ENCODE peak calls at places on chromosomes 4 and X, in six cellular contexts. Z is mesendoderm, G is trophoblast cell, N is neuronal stem cell, I is IMR-90, B is H1. D is an unnamed sample. For H3K79me1, the result is how much of the 10 kb centered on the place peaks cover.

GRCh38 chr4:113248320-113248719 is 198.9 kb downstream of the ANK2 start:
- DNase-seq in N (no peak), Z (peak), G (no peak), I (no peak), B (peak), D (no peak)

GRCh38 chr4:36374836-36375511 is 93.6 kb downstream of the DTHD1 start:
- DNase-seq in Z (no peak), N (no peak), I (no peak), G (no peak), B (no peak), D (no peak)

GRCh38 chr4:85725727-85726170 is 250.8 kb downstream of the ARHGAP24 start:
- DNase-seq in Z (peak), G (no peak), N (no peak), I (no peak), B (no peak), D (no peak)

GRCh38 chr4:77025643-77026321 is 50.0 kb downstream of the CCNI start:
- DNase-seq in B (no peak), N (no peak), I (peak), G (no peak), Z (no peak), D (peak)

GRCh38 chr4:54971474-54971950 is 153.9 kb downstream of the KDR start:
- DNase-seq in N (peak), Z (peak), B (no peak), G (peak), I (peak), D (peak)

GRCh38 chr4:6222761-6223292 is 22.5 kb upstream of the JAKMIP1 start:
- DNase-seq in N (peak), G (no peak), Z (peak), B (no peak), I (no peak), D (peak)

GRCh38 chr4:5409237-5409636 is 299.1 kb downstream of the EVC2 start:
- DNase-seq in B (no peak), N (no peak), I (peak), G (no peak), Z (no peak), D (no peak)

GRCh38 chr4:65665951-65666523 is 4.3 kb downstream of the EPHA5 start:
- DNase-seq in B (no peak), I (no peak), N (peak), G (no peak), Z (no peak), D (peak)

GRCh38 chr4:177791188-177791587 is 349.0 kb upstream of the AGA start:
- DNase-seq in B (no peak), N (no peak), Z (no peak), G (no peak), I (no peak), D (no peak)

GRCh38 chr4:57097711-57098110 is 12.5 kb downstream of the IGFBP7 start:
- DNase-seq in G (no peak), I (no peak), Z (no peak), N (no peak), B (no peak), D (no peak)

GRCh38 chrX:66017659-66018170 is 22.2 kb downstream of the VSIG4 start:
- DNase-seq in Z (peak), N (no peak), I (no peak), B (no peak), G (no peak), D (no peak)

GRCh38 chr4:125315571-125316390 is 1.0 kb downstream of the FAT4 start:
- DNase-seq in N (peak), I (peak), Z (peak), G (no peak), B (no peak), D (peak)

GRCh38 chrX:124113799-124114600 is 152.5 kb downstream of the STAG2 start:
- DNase-seq in Z (no peak), G (no peak), I (no peak), B (no peak), N (no peak), D (no peak)

GRCh38 chr4:85489273-85489672 is 14.3 kb downstream of the ARHGAP24 start:
- DNase-seq in G (no peak), B (no peak), I (peak), Z (peak), N (no peak), D (peak)

GRCh38 chr4:120557372-120557771 is 365.2 kb downstream of the PRDM5 start:
- DNase-seq in Z (peak), G (no peak), I (peak), N (no peak), B (no peak), D (peak)

GRCh38 chr4:145830699-145831098 is 107.9 kb downstream of the ZNF827 start:
- DNase-seq in Z (no peak), N (no peak), B (no peak), G (no peak), I (no peak), D (no peak)

GRCh38 chr4:185713272-185713671 is 98.7 kb downstream of the SORBS2 start:
- DNase-seq in G (no peak), N (no peak), B (no peak), I (no peak), Z (peak), D (no peak)

GRCh38 chrX:153539171-153539978 is 21.9 kb downstream of the ATP2B3 start:
- DNase-seq in I (peak), Z (peak), G (peak), N (peak), B (peak), D (peak)

GRCh38 chr4:54683616-54684346 is 26.0 kb downstream of the KIT start:
- DNase-seq in I (no peak), G (peak), Z (peak), N (no peak), B (no peak), D (peak)

GRCh38 chr4:55926610-55927009 is 22.1 kb upstream of the CEP135 start:
- DNase-seq in N (no peak), I (no peak), Z (peak), G (no peak), B (no peak), D (no peak)

GRCh38 chr4:1208266-1208961 is 36.0 kb upstream of the SPON2 start:
- DNase-seq in B (no peak), N (no peak), I (no peak), Z (no peak), G (no peak), D (no peak)

GRCh38 chrX:129771266-129771995 is 8.3 kb upstream of the SASH3 start:
- DNase-seq in N (no peak), B (no peak), I (no peak), G (no peak), Z (no peak), D (no peak)

GRCh38 chrX:68417651-68418050 is 15.6 kb downstream of the OPHN1 start:
- DNase-seq in I (no peak), B (no peak), G (peak), N (no peak), Z (no peak), D (no peak)

GRCh38 chr4:143186634-143187033 is 1.9 kb downstream of the USP38 start:
- DNase-seq in B (no peak), G (no peak), Z (no peak), I (no peak), N (no peak), D (no peak)

GRCh38 chrX:22541926-22542325 is 269.2 kb downstream of the CBLL2 start:
- DNase-seq in B (no peak), I (no peak), G (no peak), Z (no peak), N (no peak), D (no peak)

GRCh38 chr4:910366-911091 is 21.6 kb downstream of the GAK start:
- DNase-seq in Z (no peak), G (no peak), B (no peak), I (no peak), N (no peak), D (no peak)

GRCh38 chrX:38868941-38869378 is 67.7 kb downstream of the MID1IP1 start:
- DNase-seq in G (peak), Z (no peak), I (peak), B (no peak), N (no peak), D (peak)

GRCh38 chr4:5079581-5079980 is 28.3 kb downstream of the STK32B start:
- DNase-seq in Z (no peak), G (no peak), I (peak), N (no peak), B (no peak), D (peak)

GRCh38 chrX:2917767-2918166 is 11.4 kb downstream of the ARSD start:
- DNase-seq in I (no peak), B (no peak), Z (no peak), N (no peak), G (no peak), D (no peak)

GRCh38 chr4:79851625-79852304 is 221.3 kb downstream of the ANTXR2 start:
- DNase-seq in Z (no peak), G (no peak), I (peak), B (no peak), N (no peak), D (no peak)

GRCh38 chrX:74493806-74494205 is 72.5 kb downstream of the SLC16A2 start:
- DNase-seq in B (no peak), G (no peak), N (no peak), I (no peak), Z (no peak), D (no peak)

GRCh38 chrX:7159132-7159861 is 11.3 kb upstream of the PUDP start:
- DNase-seq in Z (no peak), B (no peak), N (no peak), G (no peak), I (no peak), D (no peak)

GRCh38 chr4:143282170-143282760 is 54.4 kb upstream of the GAB1 start:
- DNase-seq in G (no peak), N (no peak), Z (no peak), B (no peak), I (no peak), D (peak)

GRCh38 chr4:46945062-46945461 is 36.0 kb upstream of the COX7B2 start:
- DNase-seq in G (peak), Z (no peak), I (no peak), N (no peak), B (no peak), D (peak)

GRCh38 chr4:38223306-38223705 is 263.1 kb downstream of the PTTG2 start:
- DNase-seq in B (no peak), Z (no peak), I (no peak), G (no peak), N (no peak), D (no peak)

GRCh38 chr4:179398414-179398813 is 1956.2 kb upstream of the AGA start:
- DNase-seq in G (no peak), B (no peak), Z (no peak), N (no peak), I (no peak), D (peak)

GRCh38 chr4:28277931-28278330 is 1417.3 kb downstream of the STIM2 start:
- DNase-seq in N (no peak), I (peak), B (no peak), Z (no peak), G (no peak), D (no peak)

GRCh38 chr4:156378053-156378665 is 424.5 kb upstream of the CTSO start:
- DNase-seq in N (peak), I (peak), G (peak), Z (peak), B (no peak), D (peak)

GRCh38 chr4:47209833-47210232 is 178.5 kb downstream of the GABRB1 start:
- DNase-seq in Z (no peak), G (no peak), N (no peak), B (no peak), I (peak), D (peak)

GRCh38 chr4:182142146-182143085 is 100.8 kb upstream of the TENM3 start:
- DNase-seq in I (peak), Z (peak), N (peak), B (no peak), G (peak), D (peak)

GRCh38 chr4:182141046-182141445 is 102.2 kb upstream of the TENM3 start:
- DNase-seq in N (peak), Z (peak), B (no peak), I (no peak), G (peak), D (no peak)

GRCh38 chr4:182140547-182140946 is 102.7 kb upstream of the TENM3 start:
- DNase-seq in B (no peak), N (no peak), I (no peak), G (no peak), Z (no peak), D (no peak)

GRCh38 chr4:182143086-182143821 is 99.9 kb upstream of the TENM3 start:
- DNase-seq in G (peak), Z (peak), B (no peak), N (peak), I (peak), D (no peak)

GRCh38 chr4:182141623-182142022 is 101.6 kb upstream of the TENM3 start:
- DNase-seq in I (no peak), Z (no peak), N (no peak), B (no peak), G (no peak), D (no peak)
- H3K4me3 ChIP-seq in I (no peak), Z (no peak), N (no peak), B (peak), G (no peak), D (no peak)

GRCh38 chr4:8704632-8705031 is 112.1 kb downstream of the CPZ start:
- DNase-seq in Z (no peak), I (no peak), N (no peak), B (no peak), G (no peak), D (no peak)

GRCh38 chr4:8707045-8707781 is 114.6 kb downstream of the CPZ start:
- DNase-seq in I (no peak), N (no peak), G (no peak), B (no peak), Z (no peak), D (no peak)

GRCh38 chr4:8708401-8709021 is 115.9 kb downstream of the CPZ start:
- DNase-seq in Z (no peak), G (no peak), I (no peak), N (no peak), B (no peak), D (no peak)

GRCh38 chr4:8705161-8706145 is 112.9 kb downstream of the CPZ start:
- DNase-seq in B (no peak), G (no peak), Z (peak), I (no peak), N (peak), D (no peak)

DNA sequence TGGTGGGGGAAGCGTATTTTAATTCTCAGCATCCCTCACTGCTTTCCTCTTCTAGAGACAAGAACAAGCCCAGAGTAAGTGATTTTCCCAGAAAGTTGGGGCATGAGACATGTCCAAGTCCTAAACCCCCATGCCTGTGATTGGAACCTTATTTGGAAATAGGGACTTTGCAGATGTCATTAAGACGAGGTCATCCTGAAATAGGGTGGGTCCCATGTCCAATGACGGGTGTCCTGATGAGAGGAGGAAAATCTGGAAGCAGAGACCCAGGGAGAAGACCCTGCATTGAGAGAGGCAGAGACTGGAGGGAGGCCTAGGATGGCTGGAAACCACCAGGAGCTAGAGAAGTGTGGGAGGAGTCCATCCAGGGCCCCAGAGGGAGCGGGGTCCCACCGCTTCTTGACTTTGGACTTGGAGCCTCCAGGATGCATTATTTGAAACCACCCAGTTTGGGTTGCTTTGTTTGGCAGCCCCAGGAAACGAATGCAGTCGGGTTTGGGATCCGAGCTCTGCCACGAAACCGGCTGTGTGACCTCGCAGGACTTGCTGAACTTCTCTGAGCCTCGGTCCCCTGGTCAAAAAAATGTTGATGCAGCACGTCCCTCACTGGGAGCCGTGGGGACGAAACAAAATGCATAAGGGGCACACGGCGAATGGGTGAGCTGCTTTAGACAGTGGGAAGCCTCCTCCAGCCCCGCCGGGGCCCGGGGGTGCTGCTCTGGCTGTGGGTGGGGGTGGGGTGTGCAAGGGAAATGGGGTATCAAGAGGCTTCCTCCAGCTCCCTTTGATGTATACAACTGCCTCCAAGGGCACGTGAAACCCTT is 113.9 kb downstream of the CPZ start:
- DNase-seq in N (no peak), Z (peak), I (no peak), B (no peak), G (no peak), D (no peak)
- H3K79me1 ChIP-seq in N (under half), Z (under half), I (under half), B (under half), G (under half), D (under half)

GRCh38 chr4:119053245-119053644 is 82.4 kb upstream of the MYOZ2 start:
- DNase-seq in N (no peak), Z (no peak), I (peak), B (no peak), G (peak), D (no peak)
- H3K4me3 ChIP-seq in N (no peak), Z (no peak), I (no peak), B (no peak), G (no peak), D (no peak)

GRCh38 chr4:106695846-106696245 is 327.3 kb upstream of the GIMD1 start:
- DNase-seq in I (no peak), N (no peak), G (no peak), Z (no peak), B (no peak), D (no peak)

GRCh38 chr4:106704253-106704870 is 331.8 kb downstream of the DKK2 start:
- DNase-seq in B (no peak), I (no peak), N (no peak), G (no peak), Z (no peak), D (no peak)

GRCh38 chr4:106694232-106694631 is 325.7 kb upstream of the GIMD1 start:
- DNase-seq in N (no peak), B (no peak), I (no peak), Z (no peak), G (no peak), D (no peak)

GRCh38 chr4:106698621-106699195 is 330.1 kb upstream of the GIMD1 start:
- DNase-seq in B (no peak), N (no peak), Z (no peak), G (no peak), I (no peak), D (no peak)
- H3K79me1 ChIP-seq in B (under half), N (under half), Z (under half), G (under half), I (under half), D (under half)

DNA sequence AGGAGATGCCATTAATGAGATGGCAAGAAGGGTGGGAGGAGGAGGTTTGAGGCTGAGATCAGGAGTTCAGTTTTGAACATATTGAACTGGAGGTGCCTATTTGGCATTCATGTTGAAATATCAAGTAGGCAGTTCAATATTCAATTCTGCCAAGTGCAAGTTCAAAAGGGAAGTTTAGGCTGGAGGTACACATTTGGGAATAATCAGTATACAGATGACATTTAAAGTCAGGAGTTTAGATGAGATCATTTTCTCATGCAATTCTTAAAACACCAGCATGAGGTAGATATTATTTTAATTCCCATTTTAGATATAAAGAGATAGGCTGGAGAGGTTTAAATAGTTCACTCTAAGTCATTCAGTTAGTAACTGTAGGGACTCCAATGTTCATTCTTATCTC is 26.1 kb downstream of the COQ2 start:
- DNase-seq in I (no peak), G (no peak), N (no peak), B (no peak), Z (no peak), D (no peak)
- H3K4me3 ChIP-seq in I (no peak), G (no peak), N (no peak), B (no peak), Z (no peak), D (no peak)

GRCh38 chr4:60590116-60590515 is 610.0 kb upstream of the ADGRL3 start:
- DNase-seq in N (no peak), Z (no peak), G (no peak), I (no peak), B (no peak), D (no peak)
- H3K79me1 ChIP-seq in N (under half), Z (under half), G (under half), I (under half), B (under half), D (under half)

GRCh38 chr4:151810476-151810875 is 49.7 kb upstream of the GATB start:
- DNase-seq in N (no peak), Z (no peak), I (no peak), G (no peak), B (no peak), D (no peak)

GRCh38 chr4:151806511-151806927 is 45.7 kb upstream of the GATB start:
- DNase-seq in Z (peak), G (peak), I (peak), N (no peak), B (no peak), D (peak)

GRCh38 chr4:151809716-151810115 is 48.9 kb upstream of the GATB start:
- DNase-seq in N (no peak), I (no peak), B (no peak), G (no peak), Z (no peak), D (no peak)

GRCh38 chr4:151807220-151807619 is 46.4 kb upstream of the GATB start:
- DNase-seq in B (no peak), G (no peak), I (no peak), N (no peak), Z (no peak), D (no peak)

DNA sequence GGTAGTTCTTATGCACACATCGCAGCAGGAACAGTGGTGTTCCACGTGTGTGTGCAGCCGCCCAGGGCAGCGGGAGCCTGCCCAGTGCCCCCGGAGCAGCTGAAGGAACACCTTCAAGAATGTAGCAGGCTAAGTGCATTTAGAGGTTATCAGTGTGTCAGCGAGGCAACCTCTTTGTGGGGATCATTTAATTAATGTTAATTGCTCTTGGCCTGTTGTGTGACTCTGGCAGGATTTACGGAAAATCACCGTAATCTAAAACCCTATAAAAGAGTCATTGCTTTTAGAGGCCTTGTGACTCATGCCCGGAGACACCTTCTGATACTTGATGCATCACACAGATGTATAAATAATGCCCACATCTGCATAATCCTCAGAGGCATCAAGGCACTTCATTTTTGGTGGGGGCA is 47.3 kb upstream of the GATB start:
- DNase-seq in N (no peak), G (no peak), B (no peak), I (peak), Z (no peak), D (peak)
- H3K4me3 ChIP-seq in N (no peak), G (no peak), B (no peak), I (no peak), Z (no peak), D (no peak)

GRCh38 chrX:18996536-18996935 is 12.6 kb upstream of the PHKA2 start:
- DNase-seq in I (no peak), Z (no peak), G (no peak), N (no peak), B (no peak), D (no peak)
- H3K79me1 ChIP-seq in I (under half), Z (under half), G (under half), N (under half), B (under half), D (under half)

D was measured in mesenchymal stem cell.